ENCODE peak calls at places on chromosomes 13 and 19, in five cellular contexts. Z is B cell, S is sciatic nerve, B is HT-29, K is stromal cell of bone marrow. G is an unnamed sample.

GRCh38 chr13:22127277-22128143 is 456.6 kb downstream of the FGF9 start:
- DNase-seq in Z (no peak), S (no peak), K (no peak), B (no peak), G (no peak)

GRCh38 chr13:23979361-23980159 is 82.3 kb upstream of the C1QTNF9B start:
- DNase-seq in B (peak; percentile 46), S (peak; percentile 90), Z (no peak), K (peak; percentile 81), G (peak; percentile 78)

GRCh38 chr19:31071157-31071855 is 277.9 kb downstream of the TSHZ3 start:
- DNase-seq in K (no peak), Z (no peak), S (no peak), B (no peak), G (no peak)

GRCh38 chr13:94154362-94154761 is 325.1 kb downstream of the DCT start:
- DNase-seq in S (peak; percentile 67), K (peak; percentile 77), Z (no peak), B (no peak), G (no peak)

GRCh38 chr13:36822786-36823185 is 3.8 kb downstream of the RFXAP start:
- DNase-seq in B (no peak), Z (no peak), S (no peak), K (no peak), G (no peak)

GRCh38 chr13:39915418-39915817 is 260.0 kb downstream of the COG6 start:
- DNase-seq in K (no peak), B (no peak), S (no peak), Z (no peak), G (no peak)

GRCh38 chr19:39966617-39967016 is 4.3 kb upstream of the PSMC4 start:
- DNase-seq in B (no peak), Z (no peak), K (no peak), S (no peak), G (no peak)

GRCh38 chr19:2061936-2062729 is 11.1 kb upstream of the MKNK2 start:
- DNase-seq in K (no peak), S (peak; percentile 81), Z (no peak), B (no peak), G (no peak)

GRCh38 chr19:1149259-1150045 is 24.6 kb downstream of the SBNO2 start:
- DNase-seq in S (no peak), Z (no peak), B (no peak), K (no peak), G (no peak)

GRCh38 chr13:40503966-40504591 is 162.4 kb downstream of the FOXO1 start:
- DNase-seq in S (no peak), K (peak; percentile 81), B (peak; percentile 87), Z (no peak), G (no peak)

GRCh38 chr13:92656103-92656502 is 570.5 kb upstream of the GPC6 start:
- DNase-seq in K (no peak), Z (no peak), S (no peak), B (no peak), G (no peak)

GRCh38 chr13:40585911-40586471 is 80.5 kb downstream of the FOXO1 start:
- DNase-seq in K (no peak), Z (no peak), S (no peak), B (no peak), G (no peak)

GRCh38 chr19:27676334-27676733 is 1536.6 kb downstream of the UQCRFS1 start:
- DNase-seq in Z (no peak), K (no peak), S (no peak), B (no peak), G (no peak)

GRCh38 chr19:2974342-2974932 is 2.9 kb upstream of the TLE6 start:
- DNase-seq in K (no peak), Z (no peak), B (no peak), S (no peak), G (no peak)

GRCh38 chr19:16106121-16106520 is 5.6 kb upstream of the RAB8A start:
- DNase-seq in B (no peak), Z (no peak), S (no peak), K (no peak), G (peak; percentile 22)

GRCh38 chr19:17332677-17333581 is 1.7 kb downstream of the ANO8 start:
- DNase-seq in B (peak; percentile 34), K (no peak), Z (no peak), S (no peak), G (peak; percentile 56)

GRCh38 chr19:40378509-40378908 is 11.5 kb downstream of the HIPK4 start:
- DNase-seq in B (no peak), K (no peak), S (no peak), Z (no peak), G (no peak)

GRCh38 chr19:12782424-12783225 is 7.3 kb upstream of the HOOK2 start:
- DNase-seq in K (peak; percentile 65), S (peak; percentile 95), B (peak; percentile 60), Z (peak; percentile 91), G (peak; percentile 86)

GRCh38 chr19:411723-412355 is 2.9 kb upstream of the C2CD4C start:
- DNase-seq in S (no peak), B (no peak), K (no peak), Z (no peak), G (no peak)